ENCODE peak calls at places on chromosomes 12 and 14, in four cellular contexts. O is left ventricle myocardium inferior, S is right lobe of liver, C is GF-D8. E is an unnamed sample.

GRCh38 chr14:70622111-70622712 is 19.5 kb upstream of the TTC9 start:
- DNase-seq in O (no peak), S (no peak), C (no peak), E (no peak)

GRCh38 chr12:108267449-108267848 is 71.7 kb downstream of the CMKLR1 start:
- DNase-seq in O (no peak), S (no peak), C (no peak), E (no peak)

GRCh38 chr12:130137141-130138018 is 24.9 kb upstream of the FZD10 start:
- DNase-seq in O (no peak), S (no peak), C (no peak), E (no peak)

GRCh38 chr14:50067723-50068495 is 48.5 kb downstream of the VCPKMT start:
- DNase-seq in O (no peak), S (peak), C (no peak), E (no peak)

GRCh38 chr12:65139389-65139788 is 18.3 kb upstream of the WIF1 start:
- DNase-seq in O (no peak), S (no peak), C (no peak), E (no peak)

GRCh38 chr14:74552623-74553022 is 59.1 kb downstream of the ISCA2 start:
- DNase-seq in O (peak), S (no peak), C (no peak), E (peak)

GRCh38 chr12:116385486-116386217 is 108.2 kb upstream of the MED13L start:
- DNase-seq in O (no peak), S (peak), C (peak), E (no peak)

GRCh38 chr14:67722293-67722692 is 20.6 kb downstream of the RDH12 start:
- DNase-seq in O (peak), S (peak), C (no peak), E (no peak)

GRCh38 chr12:5059358-5059757 is 15.7 kb downstream of the KCNA5 start:
- DNase-seq in O (no peak), S (no peak), C (no peak), E (no peak)

GRCh38 chr14:79971330-79971729 is 240.0 kb downstream of the DIO2 start:
- DNase-seq in O (no peak), S (no peak), C (no peak), E (no peak)

GRCh38 chr12:58425481-58426392 is 484.4 kb downstream of the ATP23 start:
- DNase-seq in O (no peak), S (no peak), C (no peak), E (no peak)

GRCh38 chr14:26982071-26982470 is 384.2 kb upstream of the NOVA1 start:
- DNase-seq in O (no peak), S (no peak), C (no peak), E (no peak)

GRCh38 chr12:71456316-71456715 is 16.7 kb downstream of the LGR5 start:
- DNase-seq in O (no peak), S (no peak), C (no peak), E (no peak)